ENCODE peak calls at places on chromosomes 6 and 20, in five cellular contexts. S is Caco-2; H is left ventricle myocardium inferior; P is A549; B is CD8-positive, alpha-beta T cell. X is an unnamed sample.

GRCh38 chr6:56036911-56037310 is 161.5 kb upstream of the BMP5 start:
- DNase-seq in P (no peak), S (no peak), B (no peak), H (no peak), X (no peak)

GRCh38 chr6:44133003-44133931 is 5.9 kb downstream of the TMEM63B start:
- DNase-seq in S (peak; percentile 80), B (no peak), P (peak; percentile 35), H (peak; percentile 55), X (peak; percentile 61)

GRCh38 chr6:137217801-137218472 is 1.2 kb downstream of the IFNGR1 start:
- DNase-seq in H (no peak), S (no peak), P (no peak), B (no peak), X (no peak)

GRCh38 chr6:17091122-17091521 is 10.7 kb upstream of the STMND1 start:
- DNase-seq in P (no peak), S (no peak), B (no peak), H (no peak), X (no peak)

GRCh38 chr6:12578751-12579150 is 137.8 kb upstream of the PHACTR1 start:
- DNase-seq in H (no peak), S (no peak), B (no peak), P (no peak), X (no peak)

GRCh38 chr6:106574729-106575458 is 54.4 kb downstream of the RTN4IP1 start:
- DNase-seq in B (no peak), S (no peak), P (no peak), H (no peak), X (peak; percentile 73)

GRCh38 chr6:158654498-158654897 is 4.6 kb downstream of the SYTL3 start:
- DNase-seq in B (no peak), S (no peak), H (peak; percentile 82), P (no peak), X (no peak)

GRCh38 chr20:55067158-55067825 is 591.9 kb downstream of the DOK5 start:
- DNase-seq in P (no peak), S (no peak), B (no peak), H (no peak), X (no peak)

GRCh38 chr6:90226257-90226656 is 70.4 kb downstream of the BACH2 start:
- DNase-seq in S (no peak), P (no peak), H (no peak), B (no peak), X (no peak)

GRCh38 chr6:20211037-20211940 is 980 bp downstream of the MBOAT1 start:
- DNase-seq in P (no peak), B (no peak), H (no peak), S (no peak), X (peak; percentile 72)

GRCh38 chr6:44528716-44529115 is 141.2 kb downstream of the CDC5L start:
- DNase-seq in P (no peak), B (no peak), S (no peak), H (no peak), X (no peak)

GRCh38 chr6:151322570-151322969 is 68.8 kb downstream of the ZBTB2 start:
- DNase-seq in B (no peak), S (no peak), H (no peak), P (no peak), X (peak; percentile 60)

GRCh38 chr20:22379472-22379871 is 204.9 kb downstream of the FOXA2 start:
- DNase-seq in B (no peak), S (no peak), H (no peak), P (no peak), X (peak; percentile 85)

GRCh38 chr6:25280617-25280990 is 1.4 kb downstream of the CARMIL1 start:
- DNase-seq in P (no peak), S (no peak), B (no peak), H (no peak), X (no peak)

GRCh38 chr6:115570326-115570725 is 490.4 kb downstream of the FRK start:
- DNase-seq in B (no peak), H (no peak), S (no peak), P (no peak), X (no peak)

GRCh38 chr6:131548441-131548840 is 24.6 kb upstream of the ARG1 start:
- DNase-seq in S (no peak), H (no peak), P (no peak), B (no peak), X (no peak)

DNA sequence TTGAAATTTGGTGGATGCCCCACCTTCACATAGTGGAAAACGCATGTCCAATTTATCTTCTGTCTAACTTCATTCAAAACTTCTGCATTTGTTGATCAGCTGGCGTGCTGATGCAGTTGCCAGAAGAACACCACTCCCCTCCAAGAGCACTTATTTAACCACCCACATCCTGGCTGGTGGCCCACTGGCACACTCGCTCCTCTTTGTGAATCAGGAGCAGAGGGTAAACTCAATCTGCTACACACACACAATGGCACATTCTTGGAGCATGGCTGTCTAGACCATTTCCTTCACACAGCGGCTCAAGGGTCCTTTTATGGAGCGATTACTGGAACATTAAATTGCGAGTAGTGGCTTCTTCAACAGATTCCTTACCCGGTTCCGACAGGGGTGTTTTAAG is 55.1 kb upstream of the CEP162 start:
- DNase-seq in S (no peak), H (no peak), P (no peak), B (no peak), X (no peak)
- H3K4me3 ChIP-seq in S (no peak overlapping the region), H (no peak overlapping the region), P (no peak overlapping the region), B (no peak overlapping the region), X (no peak overlapping the region)

GRCh38 chr6:155623450-155624178 is 168.0 kb upstream of the NOX3 start:
- DNase-seq in P (no peak), S (no peak), B (no peak), H (no peak), X (no peak)
- H3K4me3 ChIP-seq in P (no peak overlapping the region), S (no peak overlapping the region), B (no peak overlapping the region), H (no peak overlapping the region), X (no peak overlapping the region)

GRCh38 chr6:26554669-26555504 is 16.7 kb downstream of the HMGN4 start:
- DNase-seq in B (peak; percentile 65), H (peak; percentile 34), P (no peak), S (peak; percentile 42), X (peak; percentile 68)
- H3K4me3 ChIP-seq in B (peak overlapping the region; percentile 64), H (peak overlapping the region; percentile 72), P (peak overlapping the region; percentile 48), S (peak overlapping the region; percentile 55), X (peak overlapping the region; percentile 69)

GRCh38 chr20:13034936-13035335 is 26.2 kb downstream of the SPTLC3 start:
- DNase-seq in S (no peak), B (no peak), H (no peak), P (no peak), X (no peak)
- H3K4me3 ChIP-seq in S (no peak overlapping the region), B (no peak overlapping the region), H (no peak overlapping the region), P (no peak overlapping the region), X (no peak overlapping the region)